ENCODE peak calls at places on chromosomes 1 and 21, in four cellular contexts. One of them, this sample, is unnamed.

GRCh38 chr1:30756545-30757195 is 904 bp downstream of the LAPTM5 start:
- DNase-seq in body of pancreas: no peak
- DNase-seq in mucosa of descending colon: peak; percentile 60
- DNase-seq in ascending aorta: peak; percentile 86
- DNase-seq in this sample: peak; percentile 75

GRCh38 chr1:42822833-42823392 is 5.7 kb upstream of the SVBP start:
- DNase-seq in mucosa of descending colon: no peak
- DNase-seq in body of pancreas: no peak
- DNase-seq in ascending aorta: no peak
- DNase-seq in this sample: no peak

GRCh38 chr1:26020941-26021646 is 481 bp upstream of the EXTL1 start:
- DNase-seq in body of pancreas: no peak
- DNase-seq in mucosa of descending colon: no peak
- DNase-seq in ascending aorta: no peak
- DNase-seq in this sample: no peak

GRCh38 chr1:110264430-110264829 is 54.3 kb downstream of the KCNC4 start:
- DNase-seq in ascending aorta: no peak
- DNase-seq in mucosa of descending colon: no peak
- DNase-seq in body of pancreas: no peak
- DNase-seq in this sample: no peak

GRCh38 chr1:7386226-7387052 is 384.7 kb upstream of the VAMP3 start:
- DNase-seq in body of pancreas: no peak
- DNase-seq in mucosa of descending colon: no peak
- DNase-seq in ascending aorta: peak; percentile 54
- DNase-seq in this sample: no peak

GRCh38 chr1:201633811-201634210 is 94.9 kb downstream of the NAV1 start:
- DNase-seq in body of pancreas: no peak
- DNase-seq in mucosa of descending colon: no peak
- DNase-seq in ascending aorta: no peak
- DNase-seq in this sample: no peak

GRCh38 chr21:44072111-44072510 is 35.1 kb upstream of the PWP2 start:
- DNase-seq in mucosa of descending colon: no peak
- DNase-seq in ascending aorta: no peak
- DNase-seq in body of pancreas: no peak
- DNase-seq in this sample: no peak

GRCh38 chr21:21007606-21008005 is 9.4 kb downstream of the NCAM2 start:
- DNase-seq in ascending aorta: no peak
- DNase-seq in mucosa of descending colon: no peak
- DNase-seq in body of pancreas: no peak
- DNase-seq in this sample: no peak

GRCh38 chr1:117631761-117632160 is 25.9 kb downstream of the TENT5C start:
- DNase-seq in ascending aorta: no peak
- DNase-seq in mucosa of descending colon: no peak
- DNase-seq in body of pancreas: peak; percentile 63
- DNase-seq in this sample: no peak

GRCh38 chr1:156727492-156727891 is 777 bp upstream of the METTL25B start:
- DNase-seq in ascending aorta: no peak
- DNase-seq in mucosa of descending colon: no peak
- DNase-seq in body of pancreas: no peak
- DNase-seq in this sample: no peak

GRCh38 chr1:36849956-36850355 is 184.4 kb downstream of the GRIK3 start:
- DNase-seq in mucosa of descending colon: no peak
- DNase-seq in body of pancreas: no peak
- DNase-seq in ascending aorta: no peak
- DNase-seq in this sample: no peak

GRCh38 chr1:23020731-23021130 is 1.5 kb downstream of the KDM1A start:
- DNase-seq in body of pancreas: no peak
- DNase-seq in mucosa of descending colon: no peak
- DNase-seq in ascending aorta: no peak
- DNase-seq in this sample: no peak

GRCh38 chr1:24796524-24796923 is 51.3 kb downstream of the CLIC4 start:
- DNase-seq in mucosa of descending colon: no peak
- DNase-seq in body of pancreas: no peak
- DNase-seq in ascending aorta: no peak
- DNase-seq in this sample: no peak

GRCh38 chr1:226457307-226457712 is 49.4 kb upstream of the PARP1 start:
- DNase-seq in mucosa of descending colon: no peak
- DNase-seq in ascending aorta: no peak
- DNase-seq in body of pancreas: no peak
- DNase-seq in this sample: no peak

GRCh38 chr1:115402753-115403184 is 64.7 kb upstream of the NGF start:
- DNase-seq in ascending aorta: no peak
- DNase-seq in mucosa of descending colon: no peak
- DNase-seq in body of pancreas: no peak
- DNase-seq in this sample: no peak

GRCh38 chr1:90719321-90720136 is 2.4 kb upstream of the BARHL2 start:
- DNase-seq in ascending aorta: no peak
- DNase-seq in body of pancreas: no peak
- DNase-seq in mucosa of descending colon: no peak
- DNase-seq in this sample: no peak

GRCh38 chr1:184974086-184974836 is at the start of gene NIBAN1:
- DNase-seq in mucosa of descending colon: peak; percentile 60
- DNase-seq in ascending aorta: peak; percentile 91
- DNase-seq in body of pancreas: peak; percentile 78
- DNase-seq in this sample: peak; percentile 71

GRCh38 chr1:228084325-228084724 is 1.8 kb downstream of the ARF1 start:
- DNase-seq in mucosa of descending colon: no peak
- DNase-seq in body of pancreas: no peak
- DNase-seq in ascending aorta: no peak
- DNase-seq in this sample: no peak

GRCh38 chr1:228082260-228082974 is at the start of gene ARF1:
- DNase-seq in ascending aorta: peak; percentile 93
- DNase-seq in body of pancreas: peak; percentile 93
- DNase-seq in mucosa of descending colon: peak; percentile 92
- DNase-seq in this sample: peak; percentile 89

GRCh38 chr1:228084797-228085196 is 2.3 kb downstream of the ARF1 start:
- DNase-seq in mucosa of descending colon: no peak
- DNase-seq in ascending aorta: no peak
- DNase-seq in body of pancreas: no peak
- DNase-seq in this sample: no peak

GRCh38 chr1:228082975-228083870 is 715 bp downstream of the ARF1 start:
- DNase-seq in body of pancreas: peak; percentile 71
- DNase-seq in mucosa of descending colon: peak; percentile 65
- DNase-seq in ascending aorta: no peak
- DNase-seq in this sample: peak; percentile 52

GRCh38 chr1:228083871-228084278 is 1.4 kb downstream of the ARF1 start:
- DNase-seq in mucosa of descending colon: peak; percentile 40
- DNase-seq in ascending aorta: no peak
- DNase-seq in body of pancreas: no peak
- DNase-seq in this sample: no peak
- H3K4me1 ChIP-seq in mucosa of descending colon: peaks cover 54% of the 10 kb centered on the region
- H3K4me1 ChIP-seq in ascending aorta: peaks cover 37% of the 10 kb centered on the region
- H3K4me1 ChIP-seq in body of pancreas: peaks cover 58% of the 10 kb centered on the region
- H3K4me1 ChIP-seq in this sample: peaks cover 36% of the 10 kb centered on the region

GRCh38 chr1:65581120-65581519 is 160.7 kb downstream of the LEPR start:
- DNase-seq in body of pancreas: no peak
- DNase-seq in ascending aorta: no peak
- DNase-seq in mucosa of descending colon: peak; percentile 10
- DNase-seq in this sample: no peak
- TF ChIP-seq CTCF in body of pancreas: peak; percentile 32
- TF ChIP-seq CTCF in ascending aorta: no peak
- TF ChIP-seq CTCF in mucosa of descending colon: no peak
- TF ChIP-seq CTCF in this sample: no peak

GRCh38 chr1:203682401-203683383 is 56.1 kb downstream of the ATP2B4 start:
- DNase-seq in mucosa of descending colon: peak; percentile 35
- DNase-seq in ascending aorta: no peak
- DNase-seq in body of pancreas: no peak
- DNase-seq in this sample: no peak
- H3K4me1 ChIP-seq in mucosa of descending colon: no peaks in the 10 kb centered on the region
- H3K4me1 ChIP-seq in ascending aorta: no peaks in the 10 kb centered on the region
- H3K4me1 ChIP-seq in body of pancreas: peaks cover 6% of the 10 kb centered on the region
- H3K4me1 ChIP-seq in this sample: peaks cover 2% of the 10 kb centered on the region

DNA sequence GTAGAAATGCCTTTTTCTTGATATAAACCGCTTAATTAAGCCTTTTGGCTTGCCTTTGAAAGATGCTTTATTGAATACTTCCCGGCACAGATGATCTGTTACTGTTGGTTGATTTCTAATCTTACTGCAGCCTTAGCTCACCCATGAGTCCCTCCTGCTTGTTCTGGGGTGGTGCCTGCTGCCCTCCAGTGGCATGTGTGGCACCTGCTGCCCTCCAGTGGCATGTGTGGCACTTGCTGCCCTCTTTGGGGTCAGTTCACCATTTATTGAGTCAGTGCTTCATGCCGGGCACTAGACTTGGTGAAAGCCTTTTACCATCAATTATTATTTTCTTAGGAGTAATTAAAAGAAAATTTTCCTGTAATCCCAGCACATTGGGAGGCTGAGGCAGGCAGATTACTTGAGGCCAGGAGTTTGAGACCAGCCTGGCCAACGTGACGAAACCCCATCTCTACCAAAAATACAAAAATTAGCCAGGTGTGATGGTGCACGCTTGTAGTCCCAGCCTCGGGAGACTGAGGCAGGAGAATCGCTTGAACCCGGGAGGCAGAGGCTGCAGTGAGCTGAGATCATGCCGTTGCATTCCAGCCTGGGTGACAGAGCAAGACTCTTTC is 54.3 kb downstream of the ADARB1 start:
- DNase-seq in body of pancreas: peak; percentile 73
- DNase-seq in mucosa of descending colon: peak; percentile 83
- DNase-seq in ascending aorta: peak; percentile 91
- DNase-seq in this sample: peak; percentile 69
- TF ChIP-seq CTCF in body of pancreas: peak; percentile 95
- TF ChIP-seq CTCF in mucosa of descending colon: peak; percentile 83
- TF ChIP-seq CTCF in ascending aorta: peak; percentile 93
- TF ChIP-seq CTCF in this sample: peak; percentile 96

GRCh38 chr1:188782220-188782841 is 1695.3 kb downstream of the BRINP3 start:
- DNase-seq in ascending aorta: no peak
- DNase-seq in mucosa of descending colon: no peak
- DNase-seq in body of pancreas: peak; percentile 19
- DNase-seq in this sample: no peak
- H3K4me1 ChIP-seq in ascending aorta: no peaks in the 10 kb centered on the region
- H3K4me1 ChIP-seq in mucosa of descending colon: no peaks in the 10 kb centered on the region
- H3K4me1 ChIP-seq in body of pancreas: no peaks in the 10 kb centered on the region
- H3K4me1 ChIP-seq in this sample: no peaks in the 10 kb centered on the region

GRCh38 chr21:15517394-15517793 is 212.4 kb upstream of the USP25 start:
- DNase-seq in ascending aorta: no peak
- DNase-seq in body of pancreas: no peak
- DNase-seq in mucosa of descending colon: no peak
- DNase-seq in this sample: no peak

GRCh38 chr21:15521644-15522001 is 208.2 kb upstream of the USP25 start:
- DNase-seq in body of pancreas: no peak
- DNase-seq in mucosa of descending colon: no peak
- DNase-seq in ascending aorta: no peak
- DNase-seq in this sample: no peak

GRCh38 chr21:15524855-15525254 is 204.9 kb upstream of the USP25 start:
- DNase-seq in body of pancreas: no peak
- DNase-seq in mucosa of descending colon: no peak
- DNase-seq in ascending aorta: no peak
- DNase-seq in this sample: no peak

GRCh38 chr21:15522148-15522547 is 207.6 kb upstream of the USP25 start:
- DNase-seq in body of pancreas: no peak
- DNase-seq in ascending aorta: peak; percentile 48
- DNase-seq in mucosa of descending colon: no peak
- DNase-seq in this sample: no peak

DNA sequence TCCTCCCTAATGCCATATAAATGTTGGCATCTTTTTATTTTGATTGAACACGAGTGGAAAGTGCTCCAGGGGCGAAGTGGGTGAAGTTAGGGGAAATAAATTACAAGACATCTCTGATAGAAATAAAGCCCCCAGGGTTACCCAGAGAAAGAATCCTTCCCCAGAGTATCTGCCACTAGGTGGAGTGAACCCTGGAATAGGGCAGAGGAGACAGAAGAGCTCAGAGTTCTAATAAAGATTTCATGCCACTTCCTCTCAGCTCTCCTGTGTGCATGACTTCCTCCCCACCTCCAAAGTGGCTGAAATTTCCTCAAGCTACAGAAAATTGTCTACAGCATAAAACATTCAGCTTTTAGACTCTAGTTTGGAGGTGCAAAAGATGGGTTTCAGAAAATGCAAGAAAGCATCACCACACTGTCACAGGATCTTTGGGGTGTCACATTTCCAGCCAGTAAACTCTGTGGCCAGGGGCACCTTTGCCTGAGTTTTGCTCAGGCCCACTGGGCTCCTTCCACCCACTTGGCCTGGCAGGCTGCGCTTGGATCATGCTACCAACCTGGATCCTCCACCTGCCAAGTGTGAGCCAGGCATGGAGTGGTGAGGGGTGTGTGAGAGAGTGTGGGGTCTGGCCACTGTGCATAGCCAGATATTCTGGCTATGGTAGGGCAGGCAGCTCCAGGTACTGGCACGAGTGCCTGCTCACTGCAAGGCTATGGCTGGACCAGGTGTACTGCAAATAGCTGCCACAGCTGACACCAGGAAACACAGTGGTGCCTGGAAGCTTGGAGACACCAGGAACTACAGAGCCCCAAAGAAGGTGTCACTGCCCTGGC is 208.8 kb upstream of the USP25 start:
- DNase-seq in body of pancreas: no peak
- DNase-seq in ascending aorta: no peak
- DNase-seq in mucosa of descending colon: no peak
- DNase-seq in this sample: no peak
- TF ChIP-seq CTCF in body of pancreas: no peak
- TF ChIP-seq CTCF in ascending aorta: no peak
- TF ChIP-seq CTCF in mucosa of descending colon: no peak
- TF ChIP-seq CTCF in this sample: no peak

GRCh38 chr1:180247061-180247460 is 17.0 kb downstream of the LHX4 start:
- DNase-seq in body of pancreas: no peak
- DNase-seq in mucosa of descending colon: no peak
- DNase-seq in ascending aorta: no peak
- DNase-seq in this sample: no peak

GRCh38 chr1:180244840-180245239 is 14.8 kb downstream of the LHX4 start:
- DNase-seq in ascending aorta: no peak
- DNase-seq in mucosa of descending colon: no peak
- DNase-seq in body of pancreas: no peak
- DNase-seq in this sample: no peak

GRCh38 chr1:180248176-180248575 is 18.1 kb downstream of the LHX4 start:
- DNase-seq in mucosa of descending colon: no peak
- DNase-seq in ascending aorta: no peak
- DNase-seq in body of pancreas: no peak
- DNase-seq in this sample: no peak

GRCh38 chr1:180247580-180247979 is 17.5 kb downstream of the LHX4 start:
- DNase-seq in body of pancreas: no peak
- DNase-seq in mucosa of descending colon: no peak
- DNase-seq in ascending aorta: no peak
- DNase-seq in this sample: no peak

DNA sequence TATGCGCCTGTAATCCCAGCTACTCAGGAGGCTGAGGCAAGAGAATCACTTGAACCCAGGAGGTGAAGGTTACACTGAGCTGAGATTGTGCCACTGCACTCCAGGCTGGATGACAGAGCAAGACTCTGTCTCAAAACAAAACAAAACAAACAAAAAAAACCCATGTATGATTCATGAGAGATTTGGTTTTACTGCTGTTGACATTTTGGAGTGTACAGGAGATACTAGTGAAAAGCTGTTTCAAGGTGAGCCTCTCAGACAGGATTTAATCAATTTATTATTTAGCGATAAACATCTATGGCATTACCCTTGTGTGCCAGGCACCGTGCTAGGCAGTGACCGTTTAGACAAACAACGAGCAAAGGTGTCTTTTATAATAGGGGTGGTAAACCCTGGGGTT is 16.5 kb downstream of the LHX4 start:
- DNase-seq in ascending aorta: no peak
- DNase-seq in body of pancreas: no peak
- DNase-seq in mucosa of descending colon: no peak
- DNase-seq in this sample: no peak
- H3K4me1 ChIP-seq in ascending aorta: no peaks in the 10 kb centered on the region
- H3K4me1 ChIP-seq in body of pancreas: no peaks in the 10 kb centered on the region
- H3K4me1 ChIP-seq in mucosa of descending colon: no peaks in the 10 kb centered on the region
- H3K4me1 ChIP-seq in this sample: no peaks in the 10 kb centered on the region

This sample was measured in lung.